ENCODE peak calls at places on chromosomes 4 and X, in five cellular contexts. One of them, this sample, is unnamed.

GRCh38 chr4:184250795-184251679 is 33.4 kb upstream of the ENPP6 start:
- DNase-seq in HepG2: peak; percentile 71
- DNase-seq in WTC11: no peak
- DNase-seq in H1: no peak
- DNase-seq in K562: peak; percentile 61
- DNase-seq in this sample: no peak

GRCh38 chr4:6257243-6258025 is 12.2 kb upstream of the WFS1 start:
- DNase-seq in H1: no peak
- DNase-seq in HepG2: no peak
- DNase-seq in K562: no peak
- DNase-seq in WTC11: no peak
- DNase-seq in this sample: no peak

GRCh38 chrX:16826207-16826606 is 39.9 kb downstream of the TXLNG start:
- DNase-seq in H1: no peak
- DNase-seq in HepG2: peak; percentile 78
- DNase-seq in K562: peak; percentile 21
- DNase-seq in WTC11: no peak
- DNase-seq in this sample: no peak

GRCh38 chr4:14096406-14096965 is 469.0 kb upstream of the BOD1L1 start:
- DNase-seq in H1: no peak
- DNase-seq in WTC11: no peak
- DNase-seq in HepG2: no peak
- DNase-seq in K562: no peak
- DNase-seq in this sample: no peak

GRCh38 chr4:4783847-4784246 is 75.6 kb upstream of the MSX1 start:
- DNase-seq in K562: no peak
- DNase-seq in H1: no peak
- DNase-seq in WTC11: no peak
- DNase-seq in HepG2: no peak
- DNase-seq in this sample: no peak

GRCh38 chr4:21304061-21304541 is 603.8 kb downstream of the PACRGL start:
- DNase-seq in WTC11: peak; percentile 73
- DNase-seq in K562: no peak
- DNase-seq in HepG2: no peak
- DNase-seq in H1: peak; percentile 13
- DNase-seq in this sample: no peak

GRCh38 chr4:112279882-112280315 is 5.8 kb downstream of the TIFA start:
- DNase-seq in HepG2: no peak
- DNase-seq in H1: no peak
- DNase-seq in K562: no peak
- DNase-seq in WTC11: no peak
- DNase-seq in this sample: no peak

GRCh38 chr4:140426610-140427103 is 791 bp downstream of the CLGN start:
- DNase-seq in WTC11: peak; percentile 53
- DNase-seq in K562: peak; percentile 12
- DNase-seq in H1: no peak
- DNase-seq in HepG2: peak; percentile 3
- DNase-seq in this sample: no peak

GRCh38 chr4:7161721-7162214 is 30.6 kb upstream of the SORCS2 start:
- DNase-seq in K562: no peak
- DNase-seq in WTC11: no peak
- DNase-seq in H1: no peak
- DNase-seq in HepG2: no peak
- DNase-seq in this sample: no peak

GRCh38 chr4:11483076-11483475 is 54.4 kb upstream of the HS3ST1 start:
- DNase-seq in HepG2: no peak
- DNase-seq in H1: no peak
- DNase-seq in WTC11: no peak
- DNase-seq in K562: no peak
- DNase-seq in this sample: no peak

GRCh38 chrX:119228506-119229290 is 7.4 kb upstream of the PGRMC1 start:
- DNase-seq in HepG2: no peak
- DNase-seq in K562: no peak
- DNase-seq in H1: no peak
- DNase-seq in WTC11: no peak
- DNase-seq in this sample: no peak

GRCh38 chrX:123432362-123433150 is 248.5 kb downstream of the GRIA3 start:
- DNase-seq in H1: no peak
- DNase-seq in WTC11: no peak
- DNase-seq in HepG2: no peak
- DNase-seq in K562: no peak
- DNase-seq in this sample: no peak

GRCh38 chr4:86338989-86339388 is 20.9 kb downstream of the MAPK10 start:
- DNase-seq in K562: no peak
- DNase-seq in WTC11: no peak
- DNase-seq in HepG2: no peak
- DNase-seq in H1: peak; percentile 2
- DNase-seq in this sample: no peak

GRCh38 chr4:24973471-24974251 is 57.1 kb downstream of the LGI2 start:
- DNase-seq in H1: no peak
- DNase-seq in WTC11: no peak
- DNase-seq in K562: no peak
- DNase-seq in HepG2: peak; percentile 36
- DNase-seq in this sample: no peak

GRCh38 chrX:45745479-45745878 is 544.8 kb upstream of the DIPK2B start:
- DNase-seq in HepG2: no peak
- DNase-seq in K562: no peak
- DNase-seq in H1: no peak
- DNase-seq in WTC11: no peak
- DNase-seq in this sample: no peak

GRCh38 chr4:85787133-85787532 is 312.2 kb downstream of the ARHGAP24 start:
- DNase-seq in K562: no peak
- DNase-seq in WTC11: no peak
- DNase-seq in HepG2: no peak
- DNase-seq in H1: no peak
- DNase-seq in this sample: no peak

GRCh38 chr4:108484187-108484586 is 136.2 kb upstream of the RPL34 start:
- DNase-seq in HepG2: no peak
- DNase-seq in K562: no peak
- DNase-seq in H1: no peak
- DNase-seq in WTC11: no peak
- DNase-seq in this sample: no peak

GRCh38 chr4:168731006-168731636 is 234.3 kb downstream of the PALLD start:
- DNase-seq in K562: no peak
- DNase-seq in H1: no peak
- DNase-seq in WTC11: no peak
- DNase-seq in HepG2: no peak
- DNase-seq in this sample: no peak

GRCh38 chr4:153530284-153530995 is 64.3 kb downstream of the TMEM131L start:
- DNase-seq in HepG2: no peak
- DNase-seq in H1: no peak
- DNase-seq in K562: no peak
- DNase-seq in WTC11: no peak
- DNase-seq in this sample: no peak

GRCh38 chr4:6641164-6641970 is 882 bp downstream of the MRFAP1 start:
- DNase-seq in HepG2: no peak
- DNase-seq in H1: no peak
- DNase-seq in WTC11: no peak
- DNase-seq in K562: peak; percentile 59
- DNase-seq in this sample: no peak

GRCh38 chr4:39913466-39913865 is 64.2 kb downstream of the PDS5A start:
- DNase-seq in HepG2: no peak
- DNase-seq in WTC11: no peak
- DNase-seq in K562: no peak
- DNase-seq in H1: no peak
- DNase-seq in this sample: no peak

GRCh38 chrX:80876877-80877276 is 67.2 kb upstream of the BRWD3 start:
- DNase-seq in K562: no peak
- DNase-seq in WTC11: no peak
- DNase-seq in H1: no peak
- DNase-seq in HepG2: peak; percentile 7
- DNase-seq in this sample: peak; percentile 1

GRCh38 chrX:56764153-56764974 is 35.3 kb downstream of the NBDY start:
- DNase-seq in HepG2: peak; percentile 48
- DNase-seq in WTC11: peak; percentile 50
- DNase-seq in H1: no peak
- DNase-seq in K562: peak; percentile 38
- DNase-seq in this sample: peak; percentile 99

GRCh38 chr4:159608434-159608833 is 505.6 kb downstream of the RAPGEF2 start:
- DNase-seq in HepG2: no peak
- DNase-seq in H1: no peak
- DNase-seq in K562: no peak
- DNase-seq in WTC11: no peak
- DNase-seq in this sample: no peak

GRCh38 chrX:53441531-53442321 is 7.6 kb upstream of the HSD17B10 start:
- DNase-seq in WTC11: peak; percentile 82
- DNase-seq in H1: no peak
- DNase-seq in K562: no peak
- DNase-seq in HepG2: peak; percentile 62
- DNase-seq in this sample: peak; percentile 38

GRCh38 chr4:182826391-182826790 is 90.8 kb downstream of the DCTD start:
- DNase-seq in K562: no peak
- DNase-seq in H1: no peak
- DNase-seq in HepG2: no peak
- DNase-seq in WTC11: no peak
- DNase-seq in this sample: no peak

GRCh38 chr4:4247711-4248035 is 350 bp downstream of the TMEM128 start:
- DNase-seq in WTC11: no peak
- DNase-seq in H1: no peak
- DNase-seq in HepG2: no peak
- DNase-seq in K562: no peak
- DNase-seq in this sample: no peak

GRCh38 chrX:8272846-8273245 is 101.8 kb upstream of the VCX2 start:
- DNase-seq in H1: no peak
- DNase-seq in WTC11: no peak
- DNase-seq in K562: no peak
- DNase-seq in HepG2: no peak
- DNase-seq in this sample: no peak

GRCh38 chr4:147340111-147340510 is 140.8 kb upstream of the EDNRA start:
- DNase-seq in H1: no peak
- DNase-seq in HepG2: no peak
- DNase-seq in WTC11: no peak
- DNase-seq in K562: no peak
- DNase-seq in this sample: no peak

GRCh38 chr4:38131371-38132139 is 171.4 kb downstream of the PTTG2 start:
- DNase-seq in H1: peak; percentile 43
- DNase-seq in WTC11: peak; percentile 58
- DNase-seq in HepG2: no peak
- DNase-seq in K562: no peak
- DNase-seq in this sample: peak; percentile 84

GRCh38 chr4:99008051-99008450 is 12.5 kb downstream of the METAP1 start:
- DNase-seq in K562: no peak
- DNase-seq in HepG2: no peak
- DNase-seq in H1: no peak
- DNase-seq in WTC11: no peak
- DNase-seq in this sample: no peak

GRCh38 chr4:101931619-101932018 is 141.1 kb downstream of the BANK1 start:
- DNase-seq in WTC11: no peak
- DNase-seq in K562: no peak
- DNase-seq in HepG2: no peak
- DNase-seq in H1: no peak
- DNase-seq in this sample: no peak

GRCh38 chrX:64205441-64205734 is at the start of gene AMER1:
- DNase-seq in K562: no peak
- DNase-seq in WTC11: no peak
- DNase-seq in H1: no peak
- DNase-seq in HepG2: no peak
- DNase-seq in this sample: no peak

GRCh38 chr4:107098403-107098802 is 62.3 kb upstream of the DKK2 start:
- DNase-seq in HepG2: no peak
- DNase-seq in H1: no peak
- DNase-seq in K562: no peak
- DNase-seq in WTC11: peak; percentile 19
- DNase-seq in this sample: no peak

GRCh38 chr4:75254745-75255144 is 259.5 kb downstream of the RCHY1 start:
- DNase-seq in H1: no peak
- DNase-seq in WTC11: no peak
- DNase-seq in HepG2: no peak
- DNase-seq in K562: no peak
- DNase-seq in this sample: no peak
- TF ChIP-seq ATF2 in H1: no peak
- TF ChIP-seq ATF2 in WTC11: no peak
- TF ChIP-seq ATF2 in HepG2: no peak
- TF ChIP-seq ATF2 in K562: no peak
- TF ChIP-seq ATF2 in this sample: no peak

DNA sequence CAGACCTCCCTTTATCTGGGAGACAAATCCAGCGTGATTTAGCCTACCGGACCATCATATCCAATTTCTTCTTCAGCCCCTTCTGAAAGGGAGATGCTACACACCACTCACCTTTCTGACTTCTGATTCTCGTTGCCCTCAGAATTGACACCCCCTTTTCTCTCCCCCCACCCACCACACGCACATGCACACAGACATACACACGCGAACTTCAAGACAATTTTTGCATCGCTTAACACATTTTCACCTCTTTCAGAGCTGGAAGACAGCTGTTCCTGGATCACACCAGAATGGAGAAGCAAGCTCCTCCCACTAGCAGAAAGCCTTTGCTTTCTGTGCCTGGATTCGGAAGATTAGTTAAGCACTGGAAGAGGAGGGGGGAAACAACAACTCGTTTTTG is 1.0 kb upstream of the SNCA start:
- DNase-seq in H1: no peak
- DNase-seq in HepG2: no peak
- DNase-seq in WTC11: no peak
- DNase-seq in K562: peak; percentile 12
- DNase-seq in this sample: no peak
- TF ChIP-seq ATF2 in H1: no peak
- TF ChIP-seq ATF2 in HepG2: no peak
- TF ChIP-seq ATF2 in WTC11: no peak
- TF ChIP-seq ATF2 in K562: no peak
- TF ChIP-seq ATF2 in this sample: no peak

GRCh38 chrX:38437093-38437492 is 84.7 kb downstream of the OTC start:
- DNase-seq in K562: no peak
- DNase-seq in HepG2: no peak
- DNase-seq in H1: no peak
- DNase-seq in WTC11: no peak
- DNase-seq in this sample: no peak

GRCh38 chrX:38438321-38438720 is 85.9 kb downstream of the OTC start:
- DNase-seq in HepG2: no peak
- DNase-seq in K562: no peak
- DNase-seq in H1: no peak
- DNase-seq in WTC11: peak; percentile 11
- DNase-seq in this sample: no peak

GRCh38 chrX:38431525-38431924 is 79.1 kb downstream of the OTC start:
- DNase-seq in K562: no peak
- DNase-seq in WTC11: no peak
- DNase-seq in HepG2: no peak
- DNase-seq in H1: no peak
- DNase-seq in this sample: no peak

DNA sequence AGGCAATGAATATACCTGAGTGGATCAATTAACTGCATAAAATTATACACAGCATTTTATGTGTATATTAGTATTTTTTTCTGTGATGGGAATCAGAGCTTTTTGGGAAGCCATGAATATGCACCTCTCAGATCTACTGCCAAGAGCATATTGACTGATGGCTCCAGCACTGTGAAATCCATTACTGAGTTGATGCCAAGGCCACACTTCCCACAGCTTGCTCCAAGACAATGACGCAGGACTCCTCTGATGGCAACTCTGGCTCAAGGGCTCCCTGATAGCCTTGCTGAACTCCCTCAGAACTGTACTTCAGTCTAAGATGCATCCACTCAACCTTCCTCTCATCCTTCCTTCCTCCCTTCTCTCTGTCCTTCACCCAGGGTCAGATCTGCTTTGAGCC is 82.7 kb downstream of the OTC start:
- DNase-seq in H1: no peak
- DNase-seq in K562: no peak
- DNase-seq in WTC11: no peak
- DNase-seq in HepG2: no peak
- DNase-seq in this sample: no peak
- TF ChIP-seq ATF2 in H1: no peak
- TF ChIP-seq ATF2 in K562: no peak
- TF ChIP-seq ATF2 in WTC11: no peak
- TF ChIP-seq ATF2 in HepG2: no peak
- TF ChIP-seq ATF2 in this sample: no peak

GRCh38 chr4:122854860-122855259 is 28.2 kb downstream of the FGF2 start:
- DNase-seq in K562: no peak
- DNase-seq in WTC11: no peak
- DNase-seq in H1: no peak
- DNase-seq in HepG2: no peak
- DNase-seq in this sample: no peak
- TF ChIP-seq ATF2 in K562: no peak
- TF ChIP-seq ATF2 in WTC11: no peak
- TF ChIP-seq ATF2 in H1: no peak
- TF ChIP-seq ATF2 in HepG2: no peak
- TF ChIP-seq ATF2 in this sample: no peak